ENCODE peak calls at places on chromosomes 11 and 22, in five cellular contexts. G, L, K, A and I are unnamed samples.
A peak's percentile ranks its signal among the peaks of the same experiment; 100 is the strongest.

GRCh38 chr11:72278911-72279310 is 34.9 kb upstream of the PHOX2A start:
- DNase-seq in G (no peak), L (no peak), K (no peak), A (no peak), I (no peak)

GRCh38 chr11:47672283-47672730 is 29.9 kb upstream of the MTCH2 start:
- DNase-seq in G (no peak), L (no peak), K (no peak), A (no peak), I (no peak)

GRCh38 chr11:96213500-96213899 is 129.5 kb downstream of the MAML2 start:
- DNase-seq in G (no peak), L (no peak), K (no peak), A (no peak), I (no peak)

GRCh38 chr22:32584650-32585049 is 110.0 kb downstream of the FBXO7 start:
- DNase-seq in G (no peak), L (no peak), K (no peak), A (no peak), I (no peak)

GRCh38 chr22:26479792-26480610 is 3.6 kb downstream of the HPS4 start:
- DNase-seq in G (no peak), L (peak; percentile 82), K (no peak), A (no peak), I (no peak)

GRCh38 chr11:82858556-82859091 is 41.6 kb downstream of the PRCP start:
- DNase-seq in G (no peak), L (no peak), K (no peak), A (no peak), I (no peak)

GRCh38 chr11:110935018-110935640 is 222.9 kb upstream of the ARHGAP20 start:
- DNase-seq in G (no peak), L (no peak), K (no peak), A (no peak), I (no peak)

GRCh38 chr22:22943521-22944267 is 56.1 kb downstream of the IGLL5 start:
- DNase-seq in G (peak; percentile 45), L (no peak), K (no peak), A (no peak), I (no peak)

GRCh38 chr11:92826597-92826996 is 142.9 kb upstream of the MTNR1B start:
- DNase-seq in G (no peak), L (no peak), K (no peak), A (no peak), I (no peak)

GRCh38 chr22:39498368-39498767 is 3.7 kb upstream of the MIEF1 start:
- DNase-seq in G (no peak), L (no peak), K (no peak), A (no peak), I (no peak)

GRCh38 chr22:46003271-46004091 is 26.5 kb upstream of the WNT7B start:
- DNase-seq in G (no peak), L (no peak), K (no peak), A (no peak), I (no peak)

GRCh38 chr22:37618072-37618656 is 9.5 kb downstream of the GGA1 start:
- DNase-seq in G (no peak), L (no peak), K (no peak), A (no peak), I (no peak)

GRCh38 chr11:125299061-125299616 is 134.6 kb downstream of the PKNOX2 start:
- DNase-seq in G (no peak), L (no peak), K (no peak), A (no peak), I (no peak)

GRCh38 chr11:69316941-69317340 is 23.0 kb downstream of the MYEOV start:
- DNase-seq in G (no peak), L (no peak), K (no peak), A (no peak), I (no peak)

GRCh38 chr22:32996702-32997101 is 61.5 kb downstream of the SYN3 start:
- DNase-seq in G (peak; percentile 26), L (no peak), K (no peak), A (no peak), I (no peak)

GRCh38 chr22:30882181-30882771 is 86.3 kb downstream of the MORC2 start:
- DNase-seq in G (no peak), L (no peak), K (no peak), A (no peak), I (no peak)

GRCh38 chr22:25482091-25482760 is 82.2 kb upstream of the GRK3 start:
- DNase-seq in G (no peak), L (no peak), K (no peak), A (no peak), I (no peak)

GRCh38 chr22:19904174-19904856 is 37.3 kb upstream of the COMT start:
- DNase-seq in G (peak; percentile 40), L (no peak), K (no peak), A (no peak), I (no peak)

GRCh38 chr22:44186737-44187136 is 6.0 kb downstream of the PARVG start:
- DNase-seq in G (no peak), L (no peak), K (no peak), A (no peak), I (no peak)

GRCh38 chr11:117143390-117143789 is 697 bp upstream of the PAFAH1B2 start:
- DNase-seq in G (no peak), L (no peak), K (no peak), A (no peak), I (peak; percentile 56)

GRCh38 chr22:40420341-40421081 is 50.1 kb downstream of the SGSM3 start:
- DNase-seq in G (no peak), L (no peak), K (no peak), A (no peak), I (no peak)

GRCh38 chr22:50725597-50725996 is 12.4 kb upstream of the ACR start:
- DNase-seq in G (no peak), L (no peak), K (no peak), A (no peak), I (no peak)
- TF ChIP-seq SUZ12 in G (no peak), L (no peak), K (no peak), A (no peak), I (no peak)

GRCh38 chr11:100863080-100863581 is 176.0 kb downstream of the ARHGAP42 start:
- DNase-seq in G (no peak), L (no peak), K (no peak), A (peak; percentile 49), I (no peak)
- TF ChIP-seq SUZ12 in G (no peak), L (no peak), K (no peak), A (no peak), I (no peak)

GRCh38 chr11:63793163-63793562 is 20.1 kb upstream of the SPINDOC start:
- DNase-seq in G (no peak), L (no peak), K (no peak), A (no peak), I (no peak)

GRCh38 chr11:63785823-63786222 is 17.2 kb upstream of the ZFTA start:
- DNase-seq in G (no peak), L (no peak), K (no peak), A (no peak), I (no peak)

GRCh38 chr11:63795066-63795465 is 18.2 kb upstream of the SPINDOC start:
- DNase-seq in G (no peak), L (no peak), K (no peak), A (no peak), I (no peak)

GRCh38 chr11:63791495-63792167 is 21.6 kb upstream of the SPINDOC start:
- DNase-seq in G (no peak), L (no peak), K (no peak), A (no peak), I (no peak)
- TF ChIP-seq SUZ12 in G (no peak), L (no peak), K (no peak), A (no peak), I (no peak)

GRCh38 chr22:29883831-29884139 is 811 bp downstream of the MTMR3 start:
- DNase-seq in G (no peak), L (no peak), K (no peak), A (no peak), I (no peak)

GRCh38 chr22:29877620-29878019 is 5.4 kb upstream of the MTMR3 start:
- DNase-seq in G (peak; percentile 26), L (no peak), K (no peak), A (no peak), I (no peak)

GRCh38 chr22:29882716-29883044 is 294 bp upstream of the MTMR3 start:
- DNase-seq in G (no peak), L (no peak), K (no peak), A (no peak), I (no peak)

GRCh38 chr22:29883045-29883830 is at the start of gene MTMR3:
- DNase-seq in G (peak; percentile 99), L (peak; percentile 73), K (peak; percentile 68), A (peak; percentile 49), I (peak; percentile 85)

GRCh38 chr22:29879738-29880137 is 3.2 kb upstream of the MTMR3 start:
- DNase-seq in G (peak; percentile 32), L (no peak), K (no peak), A (no peak), I (peak; percentile 53)
- TF ChIP-seq SUZ12 in G (no peak), L (no peak), K (no peak), A (no peak), I (no peak)

DNA sequence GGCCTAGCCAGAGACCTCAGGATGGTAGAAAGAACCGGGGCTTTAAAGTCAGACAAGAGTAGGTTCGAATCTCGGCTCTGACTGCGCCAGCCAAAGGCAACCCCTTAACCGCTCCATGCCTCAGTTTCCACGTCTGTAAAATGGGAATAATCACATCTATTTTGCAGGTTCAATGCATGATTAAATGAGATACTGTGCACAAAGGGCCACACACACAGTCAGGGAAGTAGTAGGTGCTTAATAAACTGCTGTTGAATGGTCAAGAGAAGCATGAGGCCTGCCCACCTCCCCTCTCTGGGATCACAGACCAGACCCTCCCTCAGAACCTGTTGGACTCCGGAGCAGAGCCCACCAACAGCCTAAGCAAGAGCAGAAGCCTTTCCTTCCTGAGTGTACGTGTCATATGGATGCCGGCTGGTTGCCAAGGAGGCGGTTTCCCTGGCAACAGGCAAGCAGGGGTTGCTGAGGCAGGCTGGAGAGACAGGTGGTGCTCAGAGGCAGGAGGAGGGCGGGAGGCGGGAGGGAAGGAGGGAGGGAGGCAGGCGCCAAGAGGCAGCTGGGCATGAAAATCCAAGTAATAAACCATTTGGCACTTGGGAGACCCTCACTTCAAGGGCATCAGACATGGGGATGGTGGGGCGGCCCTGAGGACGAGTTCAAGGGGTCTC is 43.9 kb downstream of the NFAM1 start:
- DNase-seq in G (no peak), L (no peak), K (no peak), A (no peak), I (no peak)
- TF ChIP-seq SUZ12 in G (no peak), L (no peak), K (no peak), A (no peak), I (no peak)

GRCh38 chr11:60065801-60066200 is 9.3 kb downstream of the MS4A3 start:
- DNase-seq in G (no peak), L (no peak), K (no peak), A (no peak), I (no peak)

GRCh38 chr11:60059052-60059451 is 2.6 kb downstream of the MS4A3 start:
- DNase-seq in G (no peak), L (no peak), K (no peak), A (no peak), I (no peak)

GRCh38 chr11:60069471-60069870 is 13.0 kb downstream of the MS4A3 start:
- DNase-seq in G (no peak), L (no peak), K (no peak), A (no peak), I (no peak)

GRCh38 chr11:60064115-60064514 is 7.7 kb downstream of the MS4A3 start:
- DNase-seq in G (no peak), L (no peak), K (no peak), A (no peak), I (no peak)
- TF ChIP-seq SUZ12 in G (no peak), L (no peak), K (no peak), A (no peak), I (no peak)

GRCh38 chr11:75078233-75078632 is 18.4 kb downstream of the OR2AT4 start:
- DNase-seq in G (no peak), L (no peak), K (peak; percentile 15), A (no peak), I (no peak)
- TF ChIP-seq SUZ12 in G (no peak), L (no peak), K (no peak), A (no peak), I (no peak)